ENCODE peak calls at places on chromosomes 3 and 15, in ten cellular contexts. One of them, this sample, is unnamed. For H3K4me1, the result is how much of the 10 kb centered on the place peaks cover.

GRCh38 chr15:101122266-101122665 is 129.6 kb downstream of the CHSY1 start:
- DNase-seq in body of pancreas: no peak
- DNase-seq in suprapubic skin: no peak
- DNase-seq in fibroblast of lung: no peak
- DNase-seq in lower lobe of right lung: no peak
- DNase-seq in tibial artery: no peak
- DNase-seq in A673: no peak
- DNase-seq in MM.1S: no peak
- DNase-seq in osteoblast: peak
- DNase-seq in Peyer's patch: no peak
- DNase-seq in this sample: no peak

GRCh38 chr3:106685751-106686150 is 691.5 kb upstream of the CCDC54 start:
- DNase-seq in body of pancreas: no peak
- DNase-seq in suprapubic skin: no peak
- DNase-seq in fibroblast of lung: no peak
- DNase-seq in lower lobe of right lung: no peak
- DNase-seq in tibial artery: no peak
- DNase-seq in A673: no peak
- DNase-seq in MM.1S: no peak
- DNase-seq in osteoblast: no peak
- DNase-seq in Peyer's patch: no peak
- DNase-seq in this sample: no peak

GRCh38 chr15:75178171-75178937 is 23.3 kb upstream of the C15orf39 start:
- DNase-seq in body of pancreas: peak
- DNase-seq in suprapubic skin: no peak
- DNase-seq in fibroblast of lung: peak
- DNase-seq in lower lobe of right lung: peak
- DNase-seq in tibial artery: peak
- DNase-seq in A673: no peak
- DNase-seq in MM.1S: peak
- DNase-seq in osteoblast: peak
- DNase-seq in Peyer's patch: peak
- DNase-seq in this sample: no peak

GRCh38 chr3:123732447-123732846 is 147.6 kb upstream of the HACD2 start:
- DNase-seq in body of pancreas: no peak
- DNase-seq in suprapubic skin: no peak
- DNase-seq in fibroblast of lung: peak
- DNase-seq in lower lobe of right lung: no peak
- DNase-seq in tibial artery: no peak
- DNase-seq in A673: no peak
- DNase-seq in MM.1S: no peak
- DNase-seq in osteoblast: peak
- DNase-seq in Peyer's patch: no peak
- DNase-seq in this sample: no peak

GRCh38 chr3:136659253-136659652 is 92.9 kb downstream of the STAG1 start:
- DNase-seq in body of pancreas: peak
- DNase-seq in suprapubic skin: no peak
- DNase-seq in fibroblast of lung: peak
- DNase-seq in lower lobe of right lung: no peak
- DNase-seq in tibial artery: no peak
- DNase-seq in A673: peak
- DNase-seq in MM.1S: no peak
- DNase-seq in osteoblast: peak
- DNase-seq in Peyer's patch: no peak
- DNase-seq in this sample: no peak

GRCh38 chr3:44414517-44415090 is 62.9 kb downstream of the ZNF445 start:
- DNase-seq in body of pancreas: no peak
- DNase-seq in suprapubic skin: no peak
- DNase-seq in fibroblast of lung: no peak
- DNase-seq in lower lobe of right lung: no peak
- DNase-seq in tibial artery: no peak
- DNase-seq in A673: no peak
- DNase-seq in MM.1S: no peak
- DNase-seq in osteoblast: no peak
- DNase-seq in Peyer's patch: no peak
- DNase-seq in this sample: no peak

GRCh38 chr3:113018461-113019181 is 27.8 kb downstream of the GTPBP8 start:
- DNase-seq in body of pancreas: no peak
- DNase-seq in suprapubic skin: no peak
- DNase-seq in fibroblast of lung: peak
- DNase-seq in lower lobe of right lung: no peak
- DNase-seq in tibial artery: no peak
- DNase-seq in A673: peak
- DNase-seq in MM.1S: no peak
- DNase-seq in osteoblast: no peak
- DNase-seq in Peyer's patch: no peak
- DNase-seq in this sample: no peak

GRCh38 chr15:66112388-66112787 is 141.2 kb downstream of the MEGF11 start:
- DNase-seq in body of pancreas: no peak
- DNase-seq in suprapubic skin: no peak
- DNase-seq in fibroblast of lung: no peak
- DNase-seq in lower lobe of right lung: no peak
- DNase-seq in tibial artery: no peak
- DNase-seq in A673: no peak
- DNase-seq in MM.1S: no peak
- DNase-seq in osteoblast: peak
- DNase-seq in Peyer's patch: no peak
- DNase-seq in this sample: no peak

GRCh38 chr3:169448501-169448900 is 215.0 kb downstream of the MECOM start:
- DNase-seq in body of pancreas: no peak
- DNase-seq in suprapubic skin: no peak
- DNase-seq in fibroblast of lung: no peak
- DNase-seq in lower lobe of right lung: no peak
- DNase-seq in tibial artery: no peak
- DNase-seq in A673: no peak
- DNase-seq in MM.1S: no peak
- DNase-seq in osteoblast: no peak
- DNase-seq in Peyer's patch: no peak
- DNase-seq in this sample: no peak

GRCh38 chr15:92810418-92811138 is 89.5 kb upstream of the CHD2 start:
- DNase-seq in body of pancreas: peak
- DNase-seq in suprapubic skin: peak
- DNase-seq in fibroblast of lung: peak
- DNase-seq in lower lobe of right lung: peak
- DNase-seq in tibial artery: peak
- DNase-seq in A673: no peak
- DNase-seq in MM.1S: peak
- DNase-seq in osteoblast: peak
- DNase-seq in Peyer's patch: no peak
- DNase-seq in this sample: peak

GRCh38 chr3:155853214-155854146 is 747 bp downstream of the SLC33A1 start:
- DNase-seq in body of pancreas: no peak
- DNase-seq in suprapubic skin: peak
- DNase-seq in fibroblast of lung: peak
- DNase-seq in lower lobe of right lung: peak
- DNase-seq in tibial artery: peak
- DNase-seq in A673: peak
- DNase-seq in MM.1S: peak
- DNase-seq in osteoblast: no peak
- DNase-seq in Peyer's patch: no peak
- DNase-seq in this sample: peak

GRCh38 chr3:187012609-187013051 is 82.3 kb downstream of the ST6GAL1 start:
- DNase-seq in body of pancreas: no peak
- DNase-seq in suprapubic skin: no peak
- DNase-seq in fibroblast of lung: peak
- DNase-seq in lower lobe of right lung: no peak
- DNase-seq in tibial artery: peak
- DNase-seq in A673: no peak
- DNase-seq in MM.1S: no peak
- DNase-seq in osteoblast: no peak
- DNase-seq in Peyer's patch: no peak
- DNase-seq in this sample: no peak

GRCh38 chr3:9978664-9979349 is 7.8 kb downstream of the EMC3 start:
- DNase-seq in body of pancreas: no peak
- DNase-seq in suprapubic skin: no peak
- DNase-seq in fibroblast of lung: no peak
- DNase-seq in lower lobe of right lung: no peak
- DNase-seq in tibial artery: no peak
- DNase-seq in A673: no peak
- DNase-seq in MM.1S: no peak
- DNase-seq in osteoblast: no peak
- DNase-seq in Peyer's patch: no peak
- DNase-seq in this sample: no peak

GRCh38 chr3:72245183-72245811 is 460.3 kb upstream of the PROK2 start:
- DNase-seq in body of pancreas: peak
- DNase-seq in suprapubic skin: peak
- DNase-seq in fibroblast of lung: no peak
- DNase-seq in lower lobe of right lung: peak
- DNase-seq in tibial artery: peak
- DNase-seq in A673: no peak
- DNase-seq in MM.1S: no peak
- DNase-seq in osteoblast: no peak
- DNase-seq in Peyer's patch: no peak
- DNase-seq in this sample: no peak

GRCh38 chr3:90092994-90093393 is 985.6 kb downstream of the EPHA3 start:
- DNase-seq in body of pancreas: no peak
- DNase-seq in suprapubic skin: no peak
- DNase-seq in fibroblast of lung: peak
- DNase-seq in lower lobe of right lung: no peak
- DNase-seq in tibial artery: no peak
- DNase-seq in A673: peak
- DNase-seq in MM.1S: peak
- DNase-seq in osteoblast: peak
- DNase-seq in Peyer's patch: no peak
- DNase-seq in this sample: peak

GRCh38 chr3:1092771-1093170 is at the start of gene CNTN6:
- DNase-seq in body of pancreas: no peak
- DNase-seq in suprapubic skin: no peak
- DNase-seq in fibroblast of lung: peak
- DNase-seq in lower lobe of right lung: no peak
- DNase-seq in tibial artery: no peak
- DNase-seq in A673: peak
- DNase-seq in MM.1S: no peak
- DNase-seq in osteoblast: no peak
- DNase-seq in Peyer's patch: no peak
- DNase-seq in this sample: no peak
- H3K4me3 ChIP-seq in body of pancreas: no peak
- H3K4me3 ChIP-seq in suprapubic skin: no peak
- H3K4me3 ChIP-seq in fibroblast of lung: no peak
- H3K4me3 ChIP-seq in lower lobe of right lung: peak
- H3K4me3 ChIP-seq in tibial artery: no peak
- H3K4me3 ChIP-seq in A673: no peak
- H3K4me3 ChIP-seq in MM.1S: no peak
- H3K4me3 ChIP-seq in osteoblast: no peak
- H3K4me3 ChIP-seq in Peyer's patch: no peak
- H3K4me3 ChIP-seq in this sample: no peak

GRCh38 chr3:179451335-179452165 is at the start of gene GNB4:
- DNase-seq in body of pancreas: peak
- DNase-seq in suprapubic skin: peak
- DNase-seq in fibroblast of lung: peak
- DNase-seq in lower lobe of right lung: peak
- DNase-seq in tibial artery: peak
- DNase-seq in A673: peak
- DNase-seq in MM.1S: peak
- DNase-seq in osteoblast: peak
- DNase-seq in Peyer's patch: peak
- DNase-seq in this sample: peak

GRCh38 chr3:179452872-179453271 is 1.6 kb upstream of the GNB4 start:
- DNase-seq in body of pancreas: no peak
- DNase-seq in suprapubic skin: no peak
- DNase-seq in fibroblast of lung: no peak
- DNase-seq in lower lobe of right lung: no peak
- DNase-seq in tibial artery: no peak
- DNase-seq in A673: no peak
- DNase-seq in MM.1S: no peak
- DNase-seq in osteoblast: no peak
- DNase-seq in Peyer's patch: no peak
- DNase-seq in this sample: no peak

GRCh38 chr3:179450901-179451334 is 352 bp downstream of the GNB4 start:
- DNase-seq in body of pancreas: peak
- DNase-seq in suprapubic skin: peak
- DNase-seq in fibroblast of lung: peak
- DNase-seq in lower lobe of right lung: no peak
- DNase-seq in tibial artery: peak
- DNase-seq in A673: peak
- DNase-seq in MM.1S: no peak
- DNase-seq in osteoblast: peak
- DNase-seq in Peyer's patch: no peak
- DNase-seq in this sample: peak

GRCh38 chr3:179453967-179454366 is 2.7 kb upstream of the GNB4 start:
- DNase-seq in body of pancreas: no peak
- DNase-seq in suprapubic skin: no peak
- DNase-seq in fibroblast of lung: no peak
- DNase-seq in lower lobe of right lung: no peak
- DNase-seq in tibial artery: no peak
- DNase-seq in A673: no peak
- DNase-seq in MM.1S: no peak
- DNase-seq in osteoblast: no peak
- DNase-seq in Peyer's patch: no peak
- DNase-seq in this sample: no peak

DNA sequence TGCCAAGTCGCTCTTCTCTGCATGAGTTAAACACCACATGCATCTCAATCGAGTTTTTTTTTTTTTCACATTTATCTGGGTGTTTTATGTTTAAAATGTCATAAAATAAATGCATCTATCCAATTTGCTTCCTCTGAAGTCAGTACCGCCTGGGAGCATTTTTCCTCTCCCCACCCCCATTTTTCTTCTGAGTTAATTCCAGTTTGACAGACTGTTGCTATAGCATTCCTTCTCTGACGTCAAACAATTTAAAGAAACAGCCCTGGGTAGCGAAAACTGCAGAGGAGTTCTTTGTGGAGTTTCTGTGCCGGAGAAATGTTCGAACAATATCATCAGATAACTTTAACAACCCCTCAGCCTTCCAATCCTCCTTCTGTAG is 885 bp upstream of the GNB4 start:
- DNase-seq in body of pancreas: no peak
- DNase-seq in suprapubic skin: no peak
- DNase-seq in fibroblast of lung: peak
- DNase-seq in lower lobe of right lung: no peak
- DNase-seq in tibial artery: no peak
- DNase-seq in A673: peak
- DNase-seq in MM.1S: no peak
- DNase-seq in osteoblast: peak
- DNase-seq in Peyer's patch: no peak
- DNase-seq in this sample: no peak
- H3K27ac ChIP-seq in body of pancreas: no peak
- H3K27ac ChIP-seq in suprapubic skin: peak
- H3K27ac ChIP-seq in fibroblast of lung: peak
- H3K27ac ChIP-seq in lower lobe of right lung: peak
- H3K27ac ChIP-seq in tibial artery: peak
- H3K27ac ChIP-seq in A673: peak
- H3K27ac ChIP-seq in MM.1S: no peak
- H3K27ac ChIP-seq in osteoblast: peak
- H3K27ac ChIP-seq in Peyer's patch: peak
- H3K27ac ChIP-seq in this sample: no peak

GRCh38 chr15:72368895-72369294 is 6.9 kb downstream of the HEXA start:
- DNase-seq in body of pancreas: no peak
- DNase-seq in suprapubic skin: peak
- DNase-seq in fibroblast of lung: no peak
- DNase-seq in lower lobe of right lung: peak
- DNase-seq in tibial artery: peak
- DNase-seq in A673: no peak
- DNase-seq in MM.1S: no peak
- DNase-seq in osteoblast: no peak
- DNase-seq in Peyer's patch: no peak
- DNase-seq in this sample: no peak
- H3K4me1 ChIP-seq in body of pancreas: under half
- H3K4me1 ChIP-seq in suprapubic skin: under half
- H3K4me1 ChIP-seq in fibroblast of lung: under half
- H3K4me1 ChIP-seq in lower lobe of right lung: half or more
- H3K4me1 ChIP-seq in tibial artery: under half
- H3K4me1 ChIP-seq in A673: under half
- H3K4me1 ChIP-seq in MM.1S: under half
- H3K4me1 ChIP-seq in osteoblast: under half
- H3K4me1 ChIP-seq in Peyer's patch: under half
- H3K4me1 ChIP-seq in this sample: under half

GRCh38 chr3:48716982-48717746 is at the start of gene IP6K2:
- DNase-seq in body of pancreas: peak
- DNase-seq in suprapubic skin: peak
- DNase-seq in fibroblast of lung: peak
- DNase-seq in lower lobe of right lung: peak
- DNase-seq in tibial artery: peak
- DNase-seq in A673: peak
- DNase-seq in MM.1S: peak
- DNase-seq in osteoblast: peak
- DNase-seq in Peyer's patch: peak
- DNase-seq in this sample: peak
- H3K4me3 ChIP-seq in body of pancreas: peak
- H3K4me3 ChIP-seq in suprapubic skin: peak
- H3K4me3 ChIP-seq in fibroblast of lung: peak
- H3K4me3 ChIP-seq in lower lobe of right lung: peak
- H3K4me3 ChIP-seq in tibial artery: peak
- H3K4me3 ChIP-seq in A673: peak
- H3K4me3 ChIP-seq in MM.1S: peak
- H3K4me3 ChIP-seq in osteoblast: peak
- H3K4me3 ChIP-seq in Peyer's patch: peak
- H3K4me3 ChIP-seq in this sample: peak

This sample was measured in small intestine.